ENCODE peak calls at places on chromosomes 3 and 15, in five cellular contexts. U, G, O, B and W are unnamed samples.

GRCh38 chr3:142267269-142267668 is 41.9 kb upstream of the GK5 start:
- DNase-seq in B (no peak), G (no peak), O (no peak), U (no peak), W (no peak)

GRCh38 chr15:38193496-38193895 is 59.1 kb upstream of the SPRED1 start:
- DNase-seq in U (no peak), B (no peak), G (no peak), O (no peak), W (no peak)

GRCh38 chr3:49703956-49704355 is 14.6 kb downstream of the RNF123 start:
- DNase-seq in B (no peak), G (no peak), O (no peak), U (no peak), W (no peak)

GRCh38 chr3:61562810-61563613 is 1.6 kb downstream of the PTPRG start:
- DNase-seq in U (peak; percentile 17), O (no peak), B (peak; percentile 38), G (no peak), W (peak; percentile 51)

GRCh38 chr3:96071107-96071506 is 743.3 kb upstream of the EPHA6 start:
- DNase-seq in B (no peak), U (no peak), G (no peak), O (no peak), W (no peak)

GRCh38 chr3:116770815-116771450 is 61.4 kb downstream of the TUSC7 start:
- DNase-seq in O (peak; percentile 78), U (peak; percentile 50), B (peak; percentile 55), G (peak; percentile 62), W (peak; percentile 77)

GRCh38 chr15:29677871-29678431 is 144.3 kb downstream of the TJP1 start:
- DNase-seq in B (no peak), U (no peak), O (no peak), G (no peak), W (no peak)

GRCh38 chr3:58161435-58162398 is 49.1 kb downstream of the DNASE1L3 start:
- DNase-seq in U (peak; percentile 82), G (peak; percentile 79), O (no peak), B (peak; percentile 95), W (peak; percentile 99)

GRCh38 chr3:71430941-71431552 is 152.5 kb downstream of the FOXP1 start:
- DNase-seq in U (no peak), B (peak; percentile 75), O (no peak), G (no peak), W (peak; percentile 54)

GRCh38 chr3:66989860-66990696 is 8.0 kb upstream of the KBTBD8 start:
- DNase-seq in O (peak; percentile 77), B (no peak), U (no peak), G (no peak), W (peak; percentile 22)

GRCh38 chr3:16740531-16740930 is 135.3 kb upstream of the DAZL start:
- DNase-seq in B (no peak), O (no peak), G (no peak), U (no peak), W (peak; percentile 58)

GRCh38 chr3:58383476-58383875 is 50.2 kb downstream of the PDHB start:
- DNase-seq in B (peak; percentile 68), G (no peak), U (no peak), O (no peak), W (peak; percentile 31)

GRCh38 chr3:68880632-68881031 is 51.7 kb downstream of the TAFA4 start:
- DNase-seq in O (no peak), G (no peak), B (no peak), U (no peak), W (no peak)

GRCh38 chr3:85313380-85313779 is 354.6 kb downstream of the CADM2 start:
- DNase-seq in G (no peak), B (no peak), U (no peak), O (no peak), W (no peak)

GRCh38 chr3:89353465-89353864 is 246.0 kb downstream of the EPHA3 start:
- DNase-seq in B (peak; percentile 17), U (peak; percentile 30), O (no peak), G (no peak), W (peak; percentile 63)

GRCh38 chr3:32334675-32335074 is 57.0 kb upstream of the CMTM7 start:
- DNase-seq in G (no peak), O (peak; percentile 40), U (no peak), B (no peak), W (peak; percentile 20)

GRCh38 chr3:151268267-151269235 is 9.8 kb downstream of the P2RY14 start:
- DNase-seq in U (no peak), O (peak; percentile 72), G (no peak), B (no peak), W (no peak)

GRCh38 chr15:36325206-36325605 is 254.2 kb upstream of the CDIN1 start:
- DNase-seq in O (no peak), U (no peak), G (no peak), B (no peak), W (no peak)

GRCh38 chr3:10530241-10530640 is 24.9 kb upstream of the ATP2B2 start:
- DNase-seq in G (no peak), U (no peak), B (no peak), O (no peak), W (no peak)

GRCh38 chr15:92807971-92808571 is 92.1 kb upstream of the CHD2 start:
- DNase-seq in B (peak; percentile 40), O (peak; percentile 48), G (no peak), U (no peak), W (peak; percentile 73)

GRCh38 chr15:101349497-101349951 is 54.5 kb upstream of the SNRPA1 start:
- DNase-seq in B (peak; percentile 15), O (no peak), G (no peak), U (no peak), W (no peak)

GRCh38 chr3:113747719-113748046 is 848 bp downstream of the ATP6V1A start:
- DNase-seq in B (peak; percentile 62), O (peak; percentile 59), U (no peak), G (no peak), W (peak; percentile 33)

GRCh38 chr15:73888224-73889041 is 15.1 kb downstream of the TBC1D21 start:
- DNase-seq in B (no peak), G (no peak), U (no peak), O (no peak), W (no peak)

GRCh38 chr3:51374456-51374855 is 10.6 kb upstream of the MANF start:
- DNase-seq in O (no peak), U (no peak), G (no peak), B (no peak), W (no peak)

GRCh38 chr15:59322056-59322755 is 50.5 kb downstream of the MYO1E start:
- DNase-seq in B (no peak), O (peak; percentile 76), U (no peak), G (no peak), W (no peak)

GRCh38 chr15:63274427-63274826 is 3.0 kb upstream of the APH1B start:
- DNase-seq in O (no peak), B (no peak), G (no peak), U (no peak), W (no peak)

GRCh38 chr3:42871592-42872196 is 4.0 kb downstream of the CYP8B1 start:
- DNase-seq in B (no peak), G (no peak), U (no peak), O (no peak), W (no peak)

GRCh38 chr3:195258449-195259145 is 12.4 kb downstream of the XXYLT1 start:
- DNase-seq in G (peak; percentile 29), U (no peak), O (peak; percentile 18), B (no peak), W (no peak)

GRCh38 chr15:96160269-96160668 is 170.2 kb upstream of the NR2F2 start:
- DNase-seq in U (no peak), O (no peak), B (no peak), G (peak; percentile 37), W (no peak)

GRCh38 chr15:91534235-91534634 is 319.3 kb upstream of the SLCO3A1 start:
- DNase-seq in G (no peak), O (no peak), B (no peak), U (no peak), W (no peak)

DNA sequence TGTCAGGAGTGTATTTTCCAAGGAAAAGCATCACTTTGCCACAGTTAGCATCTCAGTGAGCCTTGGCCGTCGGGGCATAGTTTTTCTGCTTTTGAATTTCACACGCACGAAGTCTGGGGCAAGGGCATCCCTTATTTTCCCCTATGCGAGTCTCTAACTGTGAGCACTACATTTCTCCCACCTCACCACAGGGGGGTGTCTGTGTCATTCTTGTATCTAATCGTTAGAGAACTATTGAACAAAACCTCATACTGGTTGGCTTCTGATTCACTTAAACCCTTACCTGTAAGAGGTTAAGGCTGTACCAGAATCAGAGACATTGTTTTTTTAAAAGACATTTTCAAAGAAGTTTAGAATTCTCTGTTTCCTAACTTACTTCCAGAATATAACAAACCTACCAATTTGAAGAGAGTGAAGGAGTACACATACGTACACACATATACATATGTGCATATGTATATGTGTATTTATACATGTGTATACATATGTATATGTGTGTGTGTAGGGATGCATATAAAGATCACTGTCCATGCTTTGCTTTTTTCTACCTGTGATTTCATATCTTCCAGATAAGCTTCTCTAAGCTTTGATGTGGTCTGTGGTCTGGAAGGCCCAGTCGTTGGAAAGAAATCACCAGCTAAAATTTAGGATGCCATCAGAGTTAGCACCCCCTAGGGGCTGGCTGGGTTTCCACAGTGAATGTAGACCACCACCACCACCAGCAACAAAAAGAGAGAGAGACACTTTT is 49.4 kb downstream of the MYZAP start:
- DNase-seq in G (no peak), O (peak; percentile 15), B (peak; percentile 30), U (peak; percentile 71), W (peak; percentile 51)
- TF ChIP-seq CTCF in G (no peak), O (peak; percentile 32), B (peak; percentile 41), U (peak; percentile 72), W (peak; percentile 8)

GRCh38 chr15:79673416-79674123 is 223.2 kb downstream of the MTHFS start:
- DNase-seq in U (peak; percentile 51), B (peak; percentile 20), O (peak; percentile 76), G (no peak), W (peak; percentile 37)
- TF ChIP-seq CTCF in U (no peak), B (no peak), O (no peak), G (no peak), W (no peak)

GRCh38 chr15:84863480-84864428 is 20.7 kb upstream of the SLC28A1 start:
- DNase-seq in U (no peak), G (no peak), B (no peak), O (no peak), W (no peak)
- TF ChIP-seq CTCF in U (no peak), G (no peak), B (no peak), O (no peak), W (no peak)

DNA sequence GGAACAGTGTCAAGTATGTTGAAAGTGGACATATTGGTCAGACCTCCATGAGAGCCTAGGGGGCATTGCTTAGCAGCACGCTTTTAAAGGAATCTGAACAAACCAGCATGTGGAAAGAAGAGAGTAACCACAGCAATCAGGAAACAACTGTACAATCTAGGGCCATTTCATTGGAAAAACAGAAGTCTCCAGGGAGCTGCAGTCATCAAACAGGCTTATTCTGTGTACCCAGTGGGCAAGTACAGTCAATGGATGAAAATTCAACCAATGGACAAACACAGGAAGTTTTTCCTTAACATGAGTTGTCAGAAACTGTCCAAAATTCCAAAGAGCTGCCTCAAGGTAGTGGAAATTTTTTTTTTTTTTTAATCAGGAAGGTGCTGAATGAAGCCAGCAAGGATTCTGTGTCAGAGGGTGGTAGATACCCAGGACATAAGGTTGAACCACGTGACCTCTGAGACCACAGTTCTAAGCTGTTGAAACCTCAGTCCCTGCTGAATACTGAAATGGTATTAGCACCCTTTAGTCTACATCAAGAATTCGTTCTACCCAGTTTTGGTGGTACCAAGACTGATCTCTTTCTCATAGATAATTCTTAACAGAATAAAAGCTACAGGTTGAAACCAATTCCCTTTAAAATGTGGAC is 4.4 kb upstream of the DLG1 start:
- DNase-seq in U (no peak), B (peak; percentile 77), O (no peak), G (no peak), W (no peak)
- TF ChIP-seq CTCF in U (no peak), B (no peak), O (no peak), G (no peak), W (no peak)